ENCODE peak calls at places on chromosomes 12 and 14, in four cellular contexts. Q, A, J and Z are unnamed samples.

GRCh38 chr12:89825591-89826449 is 117.2 kb upstream of the ATP2B1 start:
- DNase-seq in Q (no peak), A (peak), J (no peak), Z (no peak)

GRCh38 chr14:57388072-57388471 is 2.3 kb upstream of the NAA30 start:
- DNase-seq in Q (no peak), A (no peak), J (no peak), Z (no peak)

GRCh38 chr12:54215990-54216579 is 27.3 kb upstream of the SMUG1 start:
- DNase-seq in Q (no peak), A (no peak), J (no peak), Z (peak)

GRCh38 chr14:76926521-76927251 is 100.5 kb downstream of the LRRC74A start:
- DNase-seq in Q (no peak), A (no peak), J (no peak), Z (no peak)

GRCh38 chr14:69360438-69361108 is 37.5 kb downstream of the ERH start:
- DNase-seq in Q (no peak), A (no peak), J (no peak), Z (no peak)

GRCh38 chr12:13539051-13539450 is 342.5 kb downstream of the EMP1 start:
- DNase-seq in Q (no peak), A (no peak), J (no peak), Z (no peak)

GRCh38 chr14:70188292-70188607 is 501 bp downstream of the SLC8A3 start:
- DNase-seq in Q (no peak), A (no peak), J (no peak), Z (no peak)

GRCh38 chr14:64788706-64789105 is 84.5 kb downstream of the PLEKHG3 start:
- DNase-seq in Q (no peak), A (peak), J (no peak), Z (no peak)

GRCh38 chr14:94412671-94413638 is 24.6 kb upstream of the SERPINA1 start:
- DNase-seq in Q (no peak), A (no peak), J (peak), Z (no peak)

GRCh38 chr12:44381341-44381740 is 494.8 kb downstream of the NELL2 start:
- DNase-seq in Q (no peak), A (no peak), J (no peak), Z (no peak)

GRCh38 chr12:34402899-34403705 is 380.8 kb downstream of the ALG10 start:
- DNase-seq in Q (no peak), A (no peak), J (peak), Z (peak)

GRCh38 chr12:18677189-18677588 is 60.6 kb downstream of the PLCZ1 start:
- DNase-seq in Q (no peak), A (no peak), J (no peak), Z (no peak)

GRCh38 chr14:53840444-53840843 is 116.2 kb downstream of the BMP4 start:
- DNase-seq in Q (no peak), A (peak), J (no peak), Z (no peak)

GRCh38 chr12:123522164-123522563 is 11.4 kb downstream of the RILPL1 start:
- DNase-seq in Q (no peak), A (no peak), J (no peak), Z (no peak)

GRCh38 chr14:50272498-50272897 is 39.5 kb downstream of the L2HGDH start:
- DNase-seq in Q (no peak), A (no peak), J (no peak), Z (no peak)

GRCh38 chr12:6607751-6608591 is 792 bp upstream of the CHD4 start:
- DNase-seq in Q (no peak), A (peak), J (peak), Z (peak)

GRCh38 chr14:77376380-77376770 is 519 bp downstream of the TMED8 start:
- DNase-seq in Q (no peak), A (no peak), J (peak), Z (peak)

GRCh38 chr14:61531741-61532505 is 163.4 kb upstream of the HIF1A start:
- DNase-seq in Q (no peak), A (no peak), J (peak), Z (peak)

GRCh38 chr12:102343361-102344121 is 136.8 kb downstream of the IGF1 start:
- DNase-seq in Q (no peak), A (no peak), J (no peak), Z (no peak)

GRCh38 chr12:389138-390096 is at the start of gene KDM5A:
- DNase-seq in Q (peak), A (peak), J (peak), Z (peak)

GRCh38 chr12:122852336-122853275 is 17.3 kb downstream of the HIP1R start:
- DNase-seq in Q (no peak), A (no peak), J (no peak), Z (no peak)

GRCh38 chr12:110790301-110790700 is 47.6 kb upstream of the PPP1CC start:
- DNase-seq in Q (no peak), A (no peak), J (no peak), Z (no peak)

GRCh38 chr12:115440438-115440837 is 756.5 kb upstream of the TBX3 start:
- DNase-seq in Q (no peak), A (no peak), J (peak), Z (no peak)

GRCh38 chr14:105211758-105212089 is 30.6 kb upstream of the NUDT14 start:
- DNase-seq in Q (no peak), A (no peak), J (no peak), Z (no peak)

GRCh38 chr14:36771256-36771655 is 109.6 kb downstream of the PAX9 start:
- DNase-seq in Q (no peak), A (no peak), J (no peak), Z (peak)

GRCh38 chr12:86122846-86123468 is 133.2 kb downstream of the MGAT4C start:
- DNase-seq in Q (no peak), A (no peak), J (no peak), Z (no peak)

GRCh38 chr12:83016226-83016835 is 329.6 kb downstream of the TMTC2 start:
- DNase-seq in Q (no peak), A (peak), J (peak), Z (no peak)
- TF ChIP-seq POLR2AphosphoS5 in Q (no peak), A (no peak), J (peak), Z (no peak)

GRCh38 chr12:52011602-52012214 is 5.0 kb downstream of the TAMALIN start:
- DNase-seq in Q (no peak), A (no peak), J (no peak), Z (no peak)

GRCh38 chr12:52010692-52011601 is 4.2 kb downstream of the TAMALIN start:
- DNase-seq in Q (no peak), A (no peak), J (no peak), Z (no peak)

GRCh38 chr12:52007982-52008510 is 1.3 kb downstream of the TAMALIN start:
- DNase-seq in Q (no peak), A (no peak), J (no peak), Z (no peak)

GRCh38 chr12:52009081-52009751 is 2.5 kb downstream of the TAMALIN start:
- DNase-seq in Q (no peak), A (no peak), J (no peak), Z (no peak)

GRCh38 chr12:52010152-52010622 is 3.4 kb downstream of the TAMALIN start:
- DNase-seq in Q (no peak), A (no peak), J (peak), Z (peak)
- TF ChIP-seq POLR2AphosphoS5 in Q (no peak), A (no peak), J (peak), Z (no peak)

DNA sequence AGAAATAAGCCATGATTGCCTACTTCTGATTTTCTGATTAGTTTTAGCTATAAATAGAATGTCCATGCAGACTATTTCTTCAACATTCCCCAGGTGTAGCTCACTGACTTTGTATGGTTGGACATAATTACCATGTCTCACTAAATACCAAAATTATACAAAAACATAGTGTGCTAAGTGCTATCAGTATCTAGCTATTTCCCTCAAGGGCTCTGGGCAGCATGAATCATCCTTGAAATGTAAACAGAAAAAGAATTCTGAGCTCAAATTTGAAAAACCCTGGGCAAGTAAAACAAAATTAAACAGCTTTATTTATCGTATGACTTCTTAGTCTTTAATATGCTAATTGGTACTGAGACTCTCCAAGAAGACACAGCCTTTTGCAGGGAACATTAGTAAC is 82.9 kb downstream of the SPATA7 start:
- DNase-seq in Q (no peak), A (no peak), J (no peak), Z (no peak)
- TF ChIP-seq POLR2AphosphoS5 in Q (no peak), A (no peak), J (no peak), Z (no peak)

GRCh38 chr14:100140452-100141132 is 18.9 kb downstream of the DEGS2 start:
- DNase-seq in Q (no peak), A (no peak), J (peak), Z (no peak)
- TF ChIP-seq POLR2AphosphoS5 in Q (no peak), A (no peak), J (no peak), Z (no peak)